ENCODE peak calls at places on chromosomes 13 and 19, in eight cellular contexts. H is dermis microvascular lymphatic vessel endothelial cell, M is H54, X is endothelial cell, E is posterior cingulate gyrus, O is heart right ventricle, D is cerebellar cortex, P is DMS153. A is an unnamed sample.
A peak's percentile ranks its signal among the peaks of the same experiment; 100 is the strongest.

GRCh38 chr19:3380829-3381228 is 14.4 kb downstream of the NFIC start:
- DNase-seq in O (no peak), X (no peak), P (no peak), H (no peak), E (no peak), D (no peak), M (no peak), A (no peak)

GRCh38 chr13:24053505-24054251 is 106.8 kb upstream of the SPATA13 start:
- DNase-seq in E (peak; percentile 62), O (no peak), P (peak; percentile 69), X (peak; percentile 58), M (peak; percentile 35), H (peak; percentile 68), D (peak; percentile 66), A (peak; percentile 50)

GRCh38 chr19:47186337-47187022 is 44.5 kb downstream of the BBC3 start:
- DNase-seq in H (no peak), E (no peak), D (no peak), M (no peak), P (no peak), X (no peak), O (no peak), A (no peak)

GRCh38 chr19:41934849-41935374 is 6.7 kb upstream of the ERFL start:
- DNase-seq in H (peak; percentile 58), P (peak; percentile 32), O (peak; percentile 63), X (peak; percentile 89), E (peak; percentile 64), D (peak; percentile 74), M (peak; percentile 97), A (peak; percentile 30)

GRCh38 chr13:25922373-25922772 is 129.4 kb downstream of the SHISA2 start:
- DNase-seq in M (no peak), P (no peak), O (no peak), X (no peak), D (no peak), H (no peak), E (no peak), A (no peak)

GRCh38 chr13:94703271-94703670 is 9.1 kb downstream of the SOX21 start:
- DNase-seq in D (no peak), O (no peak), H (no peak), E (no peak), M (no peak), X (no peak), P (no peak), A (no peak)

GRCh38 chr19:55495646-55496349 is 7.6 kb downstream of the SSC5D start:
- DNase-seq in H (no peak), P (no peak), X (no peak), E (no peak), D (no peak), O (no peak), M (no peak), A (no peak)

GRCh38 chr13:45895880-45896279 is 44.3 kb upstream of the SIAH3 start:
- DNase-seq in X (no peak), M (no peak), H (no peak), E (no peak), D (no peak), O (no peak), P (no peak), A (no peak)

GRCh38 chr13:51524312-51524711 is 60.0 kb upstream of the WDFY2 start:
- DNase-seq in E (no peak), H (no peak), P (peak; percentile 46), D (no peak), O (no peak), M (no peak), X (no peak), A (no peak)

GRCh38 chr19:5423567-5424125 is 31.6 kb upstream of the ZNRF4 start:
- DNase-seq in X (no peak), D (no peak), H (no peak), E (no peak), M (no peak), P (no peak), O (no peak), A (no peak)

GRCh38 chr13:92232880-92233279 is 834.5 kb downstream of the GPC5 start:
- DNase-seq in P (no peak), M (no peak), X (no peak), O (no peak), D (no peak), H (no peak), E (no peak), A (no peak)

GRCh38 chr13:73778242-73778864 is 355.9 kb downstream of the KLF12 start:
- DNase-seq in O (no peak), M (no peak), P (no peak), E (no peak), H (no peak), D (no peak), X (no peak), A (no peak)

GRCh38 chr19:1259206-1259872 is 9.8 kb upstream of the CIRBP start:
- DNase-seq in H (peak; percentile 75), D (peak; percentile 72), E (no peak), X (peak; percentile 68), O (peak; percentile 85), M (peak; percentile 63), P (no peak), A (no peak)

GRCh38 chr13:75507027-75508001 is 25.3 kb upstream of the TBC1D4 start:
- DNase-seq in P (no peak), D (no peak), O (no peak), E (no peak), M (no peak), X (no peak), H (no peak), A (no peak)

GRCh38 chr19:33487901-33488817 is 33.4 kb downstream of the PEPD start:
- DNase-seq in H (no peak), E (no peak), X (no peak), O (no peak), M (no peak), D (no peak), P (no peak), A (no peak)

GRCh38 chr13:113655358-113656014 is 2.5 kb downstream of the ATP4B start:
- DNase-seq in O (no peak), M (no peak), H (no peak), P (no peak), X (no peak), D (no peak), E (no peak), A (no peak)

GRCh38 chr19:6274756-6275155 is 5.0 kb downstream of the MLLT1 start:
- DNase-seq in X (no peak), P (no peak), D (peak; percentile 78), H (no peak), E (no peak), M (no peak), O (peak; percentile 48), A (no peak)